ENCODE peak calls at places on chromosome 10, in eight cellular contexts. One of them, this sample, is unnamed. For H3K27me3, the result is how much of the 10 kb centered on the place peaks cover.

GRCh38 chr10:117477961-117478670 is 64.4 kb upstream of the EMX2 start:
- DNase-seq in left ventricle myocardium inferior: no peak
- DNase-seq in Peyer's patch: no peak
- DNase-seq in mammary epithelial cell: peak
- DNase-seq in cardiac muscle cell: peak
- DNase-seq in A673: no peak
- DNase-seq in foreskin keratinocyte: peak
- DNase-seq in ovary: no peak
- DNase-seq in this sample: no peak

GRCh38 chr10:3481000-3481335 is 304.0 kb downstream of the KLF6 start:
- DNase-seq in foreskin keratinocyte: no peak
- DNase-seq in A673: no peak
- DNase-seq in left ventricle myocardium inferior: no peak
- DNase-seq in Peyer's patch: peak
- DNase-seq in cardiac muscle cell: no peak
- DNase-seq in ovary: no peak
- DNase-seq in mammary epithelial cell: no peak
- DNase-seq in this sample: no peak

GRCh38 chr10:98045785-98046389 is 15.5 kb upstream of the CRTAC1 start:
- DNase-seq in Peyer's patch: peak
- DNase-seq in ovary: peak
- DNase-seq in mammary epithelial cell: peak
- DNase-seq in left ventricle myocardium inferior: no peak
- DNase-seq in A673: peak
- DNase-seq in cardiac muscle cell: peak
- DNase-seq in foreskin keratinocyte: peak
- DNase-seq in this sample: no peak

GRCh38 chr10:17074548-17074860 is 55.1 kb downstream of the CUBN start:
- DNase-seq in A673: no peak
- DNase-seq in Peyer's patch: no peak
- DNase-seq in cardiac muscle cell: no peak
- DNase-seq in foreskin keratinocyte: peak
- DNase-seq in mammary epithelial cell: peak
- DNase-seq in ovary: no peak
- DNase-seq in left ventricle myocardium inferior: no peak
- DNase-seq in this sample: no peak

GRCh38 chr10:22022257-22023051 is 18.9 kb upstream of the DNAJC1 start:
- DNase-seq in Peyer's patch: peak
- DNase-seq in mammary epithelial cell: no peak
- DNase-seq in ovary: no peak
- DNase-seq in A673: peak
- DNase-seq in cardiac muscle cell: peak
- DNase-seq in left ventricle myocardium inferior: peak
- DNase-seq in foreskin keratinocyte: no peak
- DNase-seq in this sample: no peak

GRCh38 chr10:64369885-64370773 is 848.9 kb downstream of the REEP3 start:
- DNase-seq in left ventricle myocardium inferior: no peak
- DNase-seq in Peyer's patch: no peak
- DNase-seq in A673: no peak
- DNase-seq in ovary: no peak
- DNase-seq in foreskin keratinocyte: no peak
- DNase-seq in mammary epithelial cell: no peak
- DNase-seq in cardiac muscle cell: no peak
- DNase-seq in this sample: no peak

GRCh38 chr10:69220041-69220451 is at the start of gene HKDC1:
- DNase-seq in cardiac muscle cell: no peak
- DNase-seq in mammary epithelial cell: no peak
- DNase-seq in ovary: no peak
- DNase-seq in Peyer's patch: peak
- DNase-seq in foreskin keratinocyte: no peak
- DNase-seq in A673: no peak
- DNase-seq in left ventricle myocardium inferior: no peak
- DNase-seq in this sample: no peak

GRCh38 chr10:47182934-47183725 is 116.9 kb upstream of the GDF10 start:
- DNase-seq in Peyer's patch: no peak
- DNase-seq in A673: no peak
- DNase-seq in left ventricle myocardium inferior: no peak
- DNase-seq in foreskin keratinocyte: no peak
- DNase-seq in mammary epithelial cell: no peak
- DNase-seq in cardiac muscle cell: no peak
- DNase-seq in ovary: no peak
- DNase-seq in this sample: no peak

GRCh38 chr10:111821876-111822275 is 361.7 kb downstream of the GPAM start:
- DNase-seq in Peyer's patch: no peak
- DNase-seq in ovary: no peak
- DNase-seq in cardiac muscle cell: no peak
- DNase-seq in mammary epithelial cell: no peak
- DNase-seq in left ventricle myocardium inferior: no peak
- DNase-seq in foreskin keratinocyte: no peak
- DNase-seq in A673: no peak
- DNase-seq in this sample: no peak

DNA sequence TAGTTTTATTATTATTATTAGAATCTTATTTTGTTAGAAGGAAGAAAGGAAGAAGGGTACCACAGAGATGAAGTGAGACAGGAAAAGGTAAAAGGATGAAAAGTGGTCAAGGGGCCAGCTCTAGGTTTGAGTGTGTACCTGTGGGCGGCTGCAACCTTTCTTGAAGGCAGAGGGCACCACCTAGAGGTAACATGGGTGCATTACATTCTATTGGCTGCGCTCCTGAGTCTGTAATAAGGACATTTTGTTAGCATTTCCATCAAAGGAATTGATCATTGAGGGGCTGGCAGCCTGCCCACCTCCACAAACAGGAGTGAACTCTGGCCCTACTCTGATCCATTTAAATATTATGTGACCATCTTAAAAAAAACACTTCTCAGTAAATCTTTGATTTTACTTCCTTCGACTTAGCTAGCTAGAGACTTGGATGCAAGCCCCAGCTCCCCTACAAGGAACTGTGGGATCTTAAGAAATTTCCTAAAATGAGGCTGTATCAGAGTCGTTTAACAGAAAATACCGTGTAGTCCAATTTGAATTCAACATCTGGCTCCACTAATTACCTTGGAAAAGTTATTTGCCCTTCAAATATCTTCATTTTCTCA is 610.4 kb downstream of the IPMK start:
- DNase-seq in left ventricle myocardium inferior: peak
- DNase-seq in cardiac muscle cell: peak
- DNase-seq in A673: peak
- DNase-seq in mammary epithelial cell: peak
- DNase-seq in Peyer's patch: peak
- DNase-seq in foreskin keratinocyte: peak
- DNase-seq in ovary: peak
- DNase-seq in this sample: no peak
- H3K27me3 ChIP-seq in left ventricle myocardium inferior: under half
- H3K27me3 ChIP-seq in cardiac muscle cell: under half
- H3K27me3 ChIP-seq in A673: under half
- H3K27me3 ChIP-seq in mammary epithelial cell: under half
- H3K27me3 ChIP-seq in Peyer's patch: under half
- H3K27me3 ChIP-seq in foreskin keratinocyte: under half
- H3K27me3 ChIP-seq in ovary: under half
- H3K27me3 ChIP-seq in this sample: under half

GRCh38 chr10:101123815-101124617 is 7.1 kb upstream of the TLX1 start:
- DNase-seq in Peyer's patch: no peak
- DNase-seq in mammary epithelial cell: no peak
- DNase-seq in ovary: no peak
- DNase-seq in left ventricle myocardium inferior: no peak
- DNase-seq in cardiac muscle cell: no peak
- DNase-seq in foreskin keratinocyte: no peak
- DNase-seq in A673: no peak
- DNase-seq in this sample: no peak
- H3K27me3 ChIP-seq in Peyer's patch: under half
- H3K27me3 ChIP-seq in mammary epithelial cell: under half
- H3K27me3 ChIP-seq in ovary: under half
- H3K27me3 ChIP-seq in left ventricle myocardium inferior: half or more
- H3K27me3 ChIP-seq in cardiac muscle cell: half or more
- H3K27me3 ChIP-seq in foreskin keratinocyte: half or more
- H3K27me3 ChIP-seq in A673: half or more
- H3K27me3 ChIP-seq in this sample: half or more

GRCh38 chr10:99329891-99330674 is 927 bp downstream of the CNNM1 start:
- DNase-seq in A673: peak
- DNase-seq in foreskin keratinocyte: no peak
- DNase-seq in Peyer's patch: no peak
- DNase-seq in cardiac muscle cell: peak
- DNase-seq in ovary: peak
- DNase-seq in left ventricle myocardium inferior: no peak
- DNase-seq in mammary epithelial cell: peak
- DNase-seq in this sample: no peak

GRCh38 chr10:99330675-99330924 is 1.4 kb downstream of the CNNM1 start:
- DNase-seq in cardiac muscle cell: no peak
- DNase-seq in Peyer's patch: no peak
- DNase-seq in ovary: no peak
- DNase-seq in foreskin keratinocyte: no peak
- DNase-seq in left ventricle myocardium inferior: no peak
- DNase-seq in A673: no peak
- DNase-seq in mammary epithelial cell: no peak
- DNase-seq in this sample: no peak

GRCh38 chr10:99329238-99329890 is at the start of gene CNNM1:
- DNase-seq in Peyer's patch: peak
- DNase-seq in mammary epithelial cell: peak
- DNase-seq in ovary: peak
- DNase-seq in foreskin keratinocyte: no peak
- DNase-seq in cardiac muscle cell: peak
- DNase-seq in left ventricle myocardium inferior: no peak
- DNase-seq in A673: peak
- DNase-seq in this sample: no peak

GRCh38 chr10:99331207-99331803 is 2.1 kb downstream of the CNNM1 start:
- DNase-seq in Peyer's patch: no peak
- DNase-seq in mammary epithelial cell: no peak
- DNase-seq in ovary: no peak
- DNase-seq in A673: no peak
- DNase-seq in foreskin keratinocyte: no peak
- DNase-seq in cardiac muscle cell: no peak
- DNase-seq in left ventricle myocardium inferior: no peak
- DNase-seq in this sample: no peak

GRCh38 chr10:99328579-99329237 is 448 bp upstream of the CNNM1 start:
- DNase-seq in ovary: peak
- DNase-seq in left ventricle myocardium inferior: no peak
- DNase-seq in mammary epithelial cell: peak
- DNase-seq in cardiac muscle cell: no peak
- DNase-seq in A673: no peak
- DNase-seq in foreskin keratinocyte: no peak
- DNase-seq in Peyer's patch: no peak
- DNase-seq in this sample: no peak
- H3K27me3 ChIP-seq in ovary: under half
- H3K27me3 ChIP-seq in left ventricle myocardium inferior: half or more
- H3K27me3 ChIP-seq in mammary epithelial cell: under half
- H3K27me3 ChIP-seq in cardiac muscle cell: half or more
- H3K27me3 ChIP-seq in A673: half or more
- H3K27me3 ChIP-seq in foreskin keratinocyte: under half
- H3K27me3 ChIP-seq in Peyer's patch: under half
- H3K27me3 ChIP-seq in this sample: under half

GRCh38 chr10:130994845-130995244 is 316.7 kb downstream of the TCERG1L start:
- DNase-seq in mammary epithelial cell: no peak
- DNase-seq in foreskin keratinocyte: no peak
- DNase-seq in Peyer's patch: no peak
- DNase-seq in A673: no peak
- DNase-seq in left ventricle myocardium inferior: no peak
- DNase-seq in cardiac muscle cell: no peak
- DNase-seq in ovary: no peak
- DNase-seq in this sample: no peak
- H3K27me3 ChIP-seq in mammary epithelial cell: under half
- H3K27me3 ChIP-seq in foreskin keratinocyte: under half
- H3K27me3 ChIP-seq in Peyer's patch: under half
- H3K27me3 ChIP-seq in A673: under half
- H3K27me3 ChIP-seq in left ventricle myocardium inferior: half or more
- H3K27me3 ChIP-seq in cardiac muscle cell: under half
- H3K27me3 ChIP-seq in ovary: under half
- H3K27me3 ChIP-seq in this sample: under half

GRCh38 chr10:102411341-102412255 is 7.0 kb downstream of the PSD start:
- DNase-seq in Peyer's patch: no peak
- DNase-seq in mammary epithelial cell: no peak
- DNase-seq in foreskin keratinocyte: no peak
- DNase-seq in A673: no peak
- DNase-seq in left ventricle myocardium inferior: no peak
- DNase-seq in cardiac muscle cell: no peak
- DNase-seq in ovary: no peak
- DNase-seq in this sample: no peak
- H3K27me3 ChIP-seq in Peyer's patch: under half
- H3K27me3 ChIP-seq in mammary epithelial cell: under half
- H3K27me3 ChIP-seq in foreskin keratinocyte: half or more
- H3K27me3 ChIP-seq in A673: under half
- H3K27me3 ChIP-seq in left ventricle myocardium inferior: half or more
- H3K27me3 ChIP-seq in cardiac muscle cell: under half
- H3K27me3 ChIP-seq in ovary: under half
- H3K27me3 ChIP-seq in this sample: half or more

This sample was measured in suprapubic skin.